ENCODE peak calls at places on chromosomes 7 and 10, in seven cellular contexts. Y is uterus, U is Peyer's patch, I is AG04450, P is BE2C, B is brain microvascular endothelial cell, A is tibial artery. R is an unnamed sample.

GRCh38 chr10:112362833-112363232 is 11.1 kb upstream of the ACSL5 start:
- DNase-seq in Y (peak), U (no peak), I (no peak), P (no peak), B (no peak), A (peak), R (no peak)

GRCh38 chr7:158302274-158303070 is 285.2 kb downstream of the PTPRN2 start:
- DNase-seq in Y (no peak), U (no peak), I (no peak), P (no peak), B (no peak), A (no peak), R (no peak)

GRCh38 chr10:76885815-76886214 is 751.8 kb downstream of the KCNMA1 start:
- DNase-seq in Y (no peak), U (no peak), I (no peak), P (no peak), B (no peak), A (no peak), R (no peak)

GRCh38 chr7:135790371-135790977 is 41.9 kb upstream of the FAM180A start:
- DNase-seq in Y (no peak), U (no peak), I (no peak), P (no peak), B (no peak), A (no peak), R (no peak)

GRCh38 chr7:144738708-144739314 is 97.0 kb downstream of the TPK1 start:
- DNase-seq in Y (no peak), U (no peak), I (no peak), P (no peak), B (peak), A (no peak), R (no peak)

GRCh38 chr10:117468665-117469064 is 73.9 kb upstream of the EMX2 start:
- DNase-seq in Y (no peak), U (no peak), I (no peak), P (no peak), B (no peak), A (no peak), R (no peak)

GRCh38 chr7:11843113-11843765 is 11.2 kb upstream of the THSD7A start:
- DNase-seq in Y (no peak), U (no peak), I (no peak), P (no peak), B (no peak), A (no peak), R (no peak)

GRCh38 chr7:151427705-151428392 is 12.1 kb downstream of the CRYGN start:
- DNase-seq in Y (peak), U (no peak), I (no peak), P (no peak), B (no peak), A (no peak), R (no peak)

GRCh38 chr7:140857048-140857447 is 67.7 kb downstream of the BRAF start:
- DNase-seq in Y (no peak), U (no peak), I (no peak), P (no peak), B (peak), A (no peak), R (no peak)

GRCh38 chr7:6530626-6531491 is 20.4 kb downstream of the GRID2IP start:
- DNase-seq in Y (no peak), U (no peak), I (no peak), P (no peak), B (no peak), A (no peak), R (no peak)

GRCh38 chr7:76386691-76387260 is 22.7 kb downstream of the SSC4D start:
- DNase-seq in Y (no peak), U (no peak), I (no peak), P (no peak), B (no peak), A (no peak), R (no peak)

GRCh38 chr10:13555884-13556529 is 27.2 kb upstream of the BEND7 start:
- DNase-seq in Y (no peak), U (no peak), I (no peak), P (no peak), B (no peak), A (no peak), R (no peak)

GRCh38 chr10:22318772-22319171 is 2.1 kb upstream of the BMI1 start:
- DNase-seq in Y (no peak), U (no peak), I (no peak), P (no peak), B (no peak), A (no peak), R (no peak)

GRCh38 chr7:124113040-124113439 is 80.2 kb upstream of the TMEM229A start:
- DNase-seq in Y (no peak), U (no peak), I (no peak), P (no peak), B (no peak), A (no peak), R (no peak)

GRCh38 chr10:98446121-98446655 is 547 bp downstream of the HPS1 start:
- DNase-seq in Y (peak), U (no peak), I (no peak), P (no peak), B (no peak), A (no peak), R (no peak)

GRCh38 chr7:117350027-117350426 is 27.2 kb upstream of the WNT2 start:
- DNase-seq in Y (no peak), U (no peak), I (no peak), P (no peak), B (no peak), A (no peak), R (no peak)

GRCh38 chr7:157035302-157035701 is 24.8 kb upstream of the MNX1 start:
- DNase-seq in Y (no peak), U (no peak), I (no peak), P (no peak), B (no peak), A (no peak), R (no peak)

GRCh38 chr7:122314284-122314683 is 9.7 kb upstream of the FEZF1 start:
- DNase-seq in Y (no peak), U (no peak), I (no peak), P (no peak), B (no peak), A (no peak), R (no peak)

GRCh38 chr7:101255841-101256240 is 11.0 kb upstream of the FIS1 start:
- DNase-seq in Y (no peak), U (no peak), I (no peak), P (no peak), B (no peak), A (no peak), R (no peak)

GRCh38 chr7:70599446-70600190 is 532.3 kb upstream of the GALNT17 start:
- DNase-seq in Y (no peak), U (no peak), I (no peak), P (no peak), B (no peak), A (no peak), R (no peak)

GRCh38 chr7:13987395-13987794 is 2.1 kb downstream of the ETV1 start:
- DNase-seq in Y (no peak), U (no peak), I (no peak), P (no peak), B (no peak), A (no peak), R (no peak)

GRCh38 chr7:45650404-45651055 is 76.4 kb downstream of the ADCY1 start:
- DNase-seq in Y (no peak), U (no peak), I (no peak), P (no peak), B (no peak), A (peak), R (no peak)

GRCh38 chr7:27117687-27118491 is 12.7 kb downstream of the HOXA4 start:
- DNase-seq in Y (no peak), U (no peak), I (peak), P (no peak), B (no peak), A (no peak), R (no peak)
- H3K4me3 ChIP-seq in Y (no peak), U (peak), I (peak), P (no peak), B (peak), A (no peak), R (no peak)

GRCh38 chr10:36451391-36451790 is 674.0 kb upstream of the ANKRD30A start:
- DNase-seq in Y (no peak), U (no peak), I (no peak), P (no peak), B (no peak), A (no peak), R (no peak)

GRCh38 chr10:36452851-36453250 is 672.5 kb upstream of the ANKRD30A start:
- DNase-seq in Y (no peak), U (no peak), I (no peak), P (no peak), B (no peak), A (no peak), R (no peak)

GRCh38 chr10:36446873-36447272 is 678.5 kb upstream of the ANKRD30A start:
- DNase-seq in Y (peak), U (no peak), I (no peak), P (peak), B (no peak), A (peak), R (no peak)

GRCh38 chr10:36450385-36450784 is 675.0 kb upstream of the ANKRD30A start:
- DNase-seq in Y (no peak), U (no peak), I (peak), P (no peak), B (peak), A (no peak), R (no peak)

DNA sequence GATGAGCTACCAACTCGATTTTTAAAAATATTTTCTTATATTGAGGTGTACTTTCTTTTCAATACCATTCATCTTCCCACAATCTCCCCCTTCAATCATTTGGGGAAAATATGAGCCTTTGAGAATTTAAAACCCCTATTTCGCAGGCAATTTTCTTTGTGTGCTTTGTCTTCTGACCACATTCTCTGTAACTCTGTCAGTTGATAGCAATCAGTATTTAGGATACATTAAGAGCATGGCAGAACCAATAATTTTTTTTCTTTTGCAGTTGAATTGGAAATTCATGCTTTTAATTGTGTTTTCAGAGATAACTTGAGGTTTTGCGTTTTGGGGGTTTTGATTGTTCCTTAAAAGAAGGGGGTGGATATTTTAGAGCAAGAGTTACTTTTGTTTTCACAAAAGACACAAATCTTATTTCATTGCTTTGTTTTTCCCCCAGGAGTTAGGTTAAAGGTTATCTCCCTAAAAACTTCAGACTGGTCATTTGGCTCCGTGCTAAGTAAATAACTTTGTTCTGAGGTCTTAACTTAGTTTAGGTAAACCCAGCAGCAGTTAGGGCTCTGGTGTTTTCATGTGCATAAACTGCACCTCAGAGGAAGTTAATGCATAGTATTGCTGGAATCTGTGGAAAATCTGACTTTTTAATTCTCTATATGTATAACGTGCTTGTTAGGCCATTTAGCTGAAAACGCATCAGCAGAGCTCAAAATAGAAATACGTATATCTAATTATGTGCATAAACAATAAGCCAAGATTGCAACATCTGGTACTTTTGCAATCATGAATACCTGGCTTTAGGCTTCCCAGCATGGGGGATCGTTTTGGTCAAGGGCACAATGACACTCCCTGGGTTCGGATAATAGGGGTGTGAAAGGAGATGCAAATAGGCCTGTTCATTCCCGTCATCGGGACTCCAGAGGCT is 676.4 kb upstream of the ANKRD30A start:
- DNase-seq in Y (no peak), U (no peak), I (no peak), P (no peak), B (no peak), A (no peak), R (no peak)
- H3K4me3 ChIP-seq in Y (no peak), U (no peak), I (no peak), P (no peak), B (no peak), A (no peak), R (no peak)

DNA sequence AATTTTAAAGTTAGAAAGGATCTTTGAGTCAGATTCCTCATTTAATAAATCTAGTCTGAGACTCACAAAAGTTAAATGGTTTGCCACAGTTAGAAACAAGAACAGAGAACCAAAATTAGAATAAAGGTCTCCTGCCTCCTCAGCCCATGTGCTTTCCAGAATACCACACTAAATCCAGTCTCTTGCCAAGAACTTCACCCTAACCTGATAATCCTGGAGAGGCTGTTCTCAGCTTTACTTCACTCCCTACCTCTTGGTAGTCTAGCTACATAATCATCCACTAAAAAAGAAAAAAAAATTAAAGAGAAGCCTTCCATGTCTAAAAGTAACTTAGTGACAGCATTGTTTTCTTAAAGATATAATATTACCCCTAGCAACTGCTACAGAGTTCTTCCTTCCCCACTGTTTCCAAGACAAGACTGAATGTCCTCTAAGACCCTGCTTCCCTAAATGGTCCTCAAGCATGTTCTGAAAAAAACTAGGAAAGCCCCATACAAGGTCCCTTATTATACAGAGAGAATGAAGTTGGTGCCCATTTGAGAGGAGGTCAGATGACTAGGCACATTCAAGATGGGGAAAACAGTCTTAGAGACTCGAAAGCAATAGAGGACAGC is 56.8 kb downstream of the ZNF438 start:
- DNase-seq in Y (no peak), U (no peak), I (no peak), P (no peak), B (no peak), A (no peak), R (no peak)
- H3K4me3 ChIP-seq in Y (no peak), U (no peak), I (no peak), P (no peak), B (no peak), A (no peak), R (no peak)

DNA sequence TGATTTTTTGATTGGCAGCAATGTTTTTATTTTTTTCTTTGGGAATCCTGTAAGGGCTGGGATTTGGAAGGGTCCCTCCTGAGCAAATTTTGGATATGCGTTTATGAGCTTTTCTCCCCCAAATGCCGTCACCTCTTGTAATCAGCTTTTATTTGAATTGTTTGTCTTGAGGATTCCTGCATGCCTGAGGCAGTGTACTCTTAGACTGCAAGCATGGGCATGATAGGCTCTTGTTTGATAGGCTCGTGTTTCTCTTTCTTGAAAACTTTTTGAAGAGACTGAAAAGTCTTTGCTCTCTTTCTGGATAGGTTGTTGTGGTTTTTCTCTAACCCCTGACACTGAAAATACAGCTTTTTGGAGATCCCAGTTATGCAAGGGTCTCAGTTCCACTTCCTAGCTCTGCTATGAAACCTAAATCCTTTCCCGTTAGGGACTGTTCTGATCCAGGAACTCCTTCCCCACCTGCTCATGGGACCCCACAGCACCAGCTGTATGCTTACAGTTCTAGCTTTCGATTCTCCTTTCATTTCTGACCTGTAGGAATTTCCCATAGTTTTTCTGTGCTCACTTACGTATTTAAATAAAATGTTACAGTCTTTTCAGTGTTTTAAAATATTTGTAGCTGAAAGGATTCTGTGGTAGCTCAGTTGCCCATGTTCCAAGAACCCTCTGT is 17.2 kb downstream of the TSPAN13 start:
- DNase-seq in Y (no peak), U (no peak), I (no peak), P (no peak), B (no peak), A (no peak), R (no peak)
- H3K4me3 ChIP-seq in Y (no peak), U (no peak), I (no peak), P (no peak), B (no peak), A (no peak), R (no peak)

GRCh38 chr10:86815035-86815617 is 58.7 kb downstream of the BMPR1A start:
- DNase-seq in Y (no peak), U (no peak), I (no peak), P (no peak), B (no peak), A (no peak), R (no peak)
- H3K4me3 ChIP-seq in Y (no peak), U (no peak), I (no peak), P (no peak), B (no peak), A (no peak), R (no peak)

GRCh38 chr7:28867181-28867580 is 90.9 kb downstream of the TRIL start:
- DNase-seq in Y (no peak), U (no peak), I (no peak), P (no peak), B (no peak), A (no peak), R (no peak)
- H3K4me3 ChIP-seq in Y (no peak), U (no peak), I (no peak), P (no peak), B (no peak), A (no peak), R (no peak)

DNA sequence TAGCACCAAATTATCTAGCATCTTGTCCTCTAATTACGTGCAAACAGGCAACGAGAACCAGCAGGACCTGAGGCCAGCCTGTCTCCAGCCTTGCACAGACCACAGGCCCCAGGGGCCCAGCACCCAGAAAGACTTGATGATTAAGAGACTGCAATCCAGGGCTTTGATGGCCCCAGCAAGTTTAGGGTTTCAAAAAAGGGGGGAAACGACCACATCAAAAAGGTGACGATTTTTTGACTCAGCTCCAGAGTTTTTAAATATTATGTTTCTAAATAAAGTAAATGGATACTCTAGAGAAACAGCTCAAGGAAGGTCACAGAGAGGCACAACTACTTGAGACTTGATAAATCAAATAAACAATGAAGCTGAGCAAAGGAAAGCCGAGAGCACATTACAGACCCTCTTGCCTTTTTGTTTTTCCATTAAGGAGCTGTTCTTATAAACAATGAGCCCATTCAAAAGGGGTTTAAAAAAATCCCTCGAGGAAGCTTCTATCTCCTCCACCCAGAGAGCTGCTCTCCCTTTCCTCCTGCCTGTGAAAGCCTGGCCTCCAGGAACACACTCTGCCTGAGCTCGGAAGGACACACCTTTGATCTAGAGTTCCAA is 44.1 kb downstream of the GLI3 start:
- DNase-seq in Y (no peak), U (no peak), I (no peak), P (no peak), B (no peak), A (no peak), R (no peak)
- H3K4me3 ChIP-seq in Y (no peak), U (no peak), I (no peak), P (no peak), B (no peak), A (no peak), R (no peak)

DNA sequence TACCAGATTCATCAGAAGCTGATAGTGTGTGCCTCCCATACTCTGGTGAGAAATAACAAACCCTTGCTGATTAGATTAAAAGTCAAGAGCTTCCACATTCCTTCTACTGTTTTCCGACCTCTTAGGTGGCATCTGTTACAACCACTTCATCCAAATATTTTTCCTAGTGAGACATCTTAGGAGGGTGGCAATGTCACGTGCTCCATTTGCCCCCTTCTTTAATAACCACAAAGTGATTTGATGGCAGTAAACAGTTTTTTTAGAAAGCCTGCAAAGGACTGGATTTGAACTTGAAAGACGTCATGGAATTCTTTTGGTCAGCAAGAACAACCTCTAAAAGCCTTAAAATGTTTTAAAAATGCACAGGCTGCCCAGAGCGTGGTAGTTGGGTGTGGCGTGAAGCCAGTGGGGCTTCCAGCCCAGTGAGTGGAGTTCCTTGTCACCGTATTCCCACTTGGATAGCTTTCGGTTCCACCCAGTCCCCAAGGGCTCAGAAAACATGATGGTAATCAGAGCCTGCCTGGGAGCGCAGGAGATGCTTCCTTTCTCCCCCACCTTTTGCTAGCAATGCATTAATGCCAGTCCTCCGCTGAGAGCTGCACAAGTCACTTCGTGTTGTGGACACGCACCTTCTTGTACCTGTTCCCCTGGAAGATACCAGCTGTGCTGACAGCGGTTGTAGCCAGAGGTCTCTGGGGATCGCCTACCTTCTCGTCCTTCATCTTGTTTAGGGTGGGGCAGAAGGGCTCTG is 256.4 kb downstream of the KIAA1217 start:
- DNase-seq in Y (no peak), U (peak), I (no peak), P (no peak), B (peak), A (no peak), R (peak)
- H3K4me3 ChIP-seq in Y (no peak), U (peak), I (no peak), P (no peak), B (no peak), A (no peak), R (no peak)

GRCh38 chr10:7168414-7168813 is 242.4 kb downstream of the SFMBT2 start:
- DNase-seq in Y (no peak), U (no peak), I (no peak), P (no peak), B (no peak), A (no peak), R (no peak)
- H3K4me3 ChIP-seq in Y (no peak), U (no peak), I (no peak), P (no peak), B (no peak), A (no peak), R (no peak)

R was measured in skeletal muscle cell.